ENCODE peak calls at places on chromosomes 16 and 17, in five cellular contexts. N, L, V, W and H are unnamed samples.

GRCh38 chr16:30382398-30383015 is at the start of gene SEPTIN1:
- DNase-seq in N (no peak), L (no peak), V (no peak), W (no peak), H (no peak)

GRCh38 chr17:48429156-48429555 is 858 bp downstream of the SKAP1 start:
- DNase-seq in N (no peak), L (no peak), V (no peak), W (no peak), H (no peak)

GRCh38 chr16:21626659-21627277 is 25.6 kb downstream of the IGSF6 start:
- DNase-seq in N (no peak), L (no peak), V (no peak), W (peak; percentile 79), H (peak; percentile 90)

GRCh38 chr17:82281502-82282238 is 8.2 kb upstream of the CSNK1D start:
- DNase-seq in N (no peak), L (no peak), V (no peak), W (no peak), H (peak; percentile 94)

GRCh38 chr17:9893606-9894005 is 11.5 kb downstream of the RCVRN start:
- DNase-seq in N (no peak), L (no peak), V (no peak), W (peak; percentile 41), H (peak; percentile 16)

GRCh38 chr17:34620458-34620857 is 41.1 kb downstream of the TMEM132E start:
- DNase-seq in N (no peak), L (no peak), V (no peak), W (no peak), H (no peak)

GRCh38 chr16:8866884-8867482 is 1.8 kb downstream of the CARHSP1 start:
- DNase-seq in N (no peak), L (no peak), V (no peak), W (no peak), H (no peak)

GRCh38 chr17:49022391-49022941 is 25.3 kb downstream of the IGF2BP1 start:
- DNase-seq in N (no peak), L (peak; percentile 53), V (peak; percentile 62), W (peak; percentile 83), H (peak; percentile 32)

GRCh38 chr16:75189638-75190245 is 17.2 kb downstream of the CTRB2 start:
- DNase-seq in N (no peak), L (no peak), V (no peak), W (no peak), H (no peak)

GRCh38 chr17:6471531-6472465 is 27.5 kb downstream of the PIMREG start:
- DNase-seq in N (no peak), L (peak; percentile 62), V (no peak), W (peak; percentile 82), H (peak; percentile 94)

GRCh38 chr16:66728117-66728787 is 23.2 kb downstream of the DYNC1LI2 start:
- DNase-seq in N (no peak), L (peak; percentile 61), V (no peak), W (peak; percentile 80), H (peak; percentile 63)

GRCh38 chr16:46833465-46833810 is 2.5 kb upstream of the C16orf87 start:
- DNase-seq in N (no peak), L (no peak), V (no peak), W (no peak), H (no peak)

GRCh38 chr17:50146230-50146926 is 4.1 kb downstream of the PPP1R9B start:
- DNase-seq in N (no peak), L (no peak), V (no peak), W (no peak), H (no peak)

GRCh38 chr16:78768723-78769122 is 669.3 kb downstream of the WWOX start:
- DNase-seq in N (no peak), L (no peak), V (no peak), W (no peak), H (no peak)

GRCh38 chr17:18187816-18188761 is 4.5 kb downstream of the ALKBH5 start:
- DNase-seq in N (no peak), L (no peak), V (no peak), W (peak; percentile 41), H (no peak)

GRCh38 chr17:55053855-55054254 is 85.3 kb downstream of the STXBP4 start:
- DNase-seq in N (no peak), L (no peak), V (no peak), W (peak; percentile 33), H (no peak)
- TF ChIP-seq CTCF in N (no peak), L (peak; percentile 50), V (peak; percentile 52), W (peak; percentile 49), H (peak; percentile 43)

DNA sequence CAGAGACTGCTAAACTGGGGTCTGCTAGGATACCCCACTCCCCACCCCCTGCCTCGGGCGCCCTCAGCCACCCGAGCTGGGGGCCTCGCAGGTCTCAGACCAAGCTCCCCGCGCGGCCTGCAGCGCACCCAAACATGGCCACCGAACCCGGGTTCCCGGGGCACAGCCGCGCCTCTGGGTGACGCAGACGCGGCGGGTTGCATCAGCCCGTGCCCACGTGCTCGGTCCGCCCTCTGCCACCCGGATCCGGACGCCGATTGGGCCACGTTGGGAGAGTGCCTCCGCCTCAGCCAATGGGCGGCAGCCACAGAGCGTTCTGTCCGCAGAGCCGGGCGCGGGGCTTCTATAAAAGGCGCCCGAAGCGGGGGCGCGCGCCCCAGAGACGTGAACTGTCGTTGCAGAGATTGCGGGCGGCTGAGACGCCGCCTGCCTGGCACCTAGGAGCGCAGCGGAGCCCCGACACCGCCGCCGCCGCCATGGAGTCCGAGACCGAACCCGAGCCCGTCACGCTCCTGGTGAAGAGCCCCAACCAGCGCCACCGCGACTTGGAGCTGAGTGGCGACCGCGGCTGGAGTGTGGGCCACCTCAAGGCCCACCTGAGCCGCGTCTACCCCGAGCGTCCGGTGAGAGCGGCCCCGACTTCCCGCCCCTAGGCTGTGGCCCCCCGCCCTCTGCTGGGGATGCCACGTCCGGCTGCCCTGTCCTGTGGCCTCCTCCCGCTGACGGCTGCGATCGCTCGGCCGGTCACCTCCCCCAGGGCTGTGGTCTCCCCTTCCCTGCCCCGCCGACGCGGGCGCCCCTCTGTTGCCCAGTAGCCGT is at the start of gene HERPUD1:
- DNase-seq in N (peak; percentile 98), L (peak; percentile 99), V (peak; percentile 99), W (peak; percentile 98), H (peak; percentile 98)
- TF ChIP-seq CTCF in N (no peak), L (peak; percentile 8), V (peak; percentile 39), W (no peak), H (no peak)

DNA sequence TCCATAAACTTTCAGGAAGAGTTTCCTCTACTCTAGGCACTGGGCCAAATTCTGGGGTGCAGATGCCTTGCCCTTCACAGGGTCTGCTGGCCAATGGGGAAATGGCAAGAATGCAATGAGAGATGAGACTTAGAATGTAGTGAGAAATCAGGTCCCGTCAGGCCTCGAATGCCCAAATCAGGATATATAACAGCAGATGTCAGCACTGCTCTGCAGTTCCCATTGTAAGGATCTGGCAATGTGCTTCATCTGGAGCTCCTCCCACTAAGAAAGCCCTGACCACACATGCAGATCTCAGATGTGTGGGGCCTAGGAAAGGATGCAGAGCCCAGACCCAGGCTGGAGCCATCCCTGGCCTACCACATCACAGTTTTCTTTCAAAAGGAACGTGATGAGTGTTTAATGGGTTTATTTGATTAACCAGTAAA is 13.9 kb upstream of the LPCAT2 start:
- DNase-seq in N (peak; percentile 54), L (no peak), V (no peak), W (peak; percentile 96), H (peak; percentile 71)
- TF ChIP-seq CTCF in N (peak; percentile 48), L (no peak), V (no peak), W (peak; percentile 50), H (peak; percentile 40)

GRCh38 chr17:44069974-44070454 is 521 bp upstream of the G6PC3 start:
- DNase-seq in N (peak; percentile 50), L (peak; percentile 66), V (no peak), W (peak; percentile 11), H (peak; percentile 31)

GRCh38 chr17:44067547-44067945 is 1.1 kb upstream of the LSM12 start:
- DNase-seq in N (no peak), L (no peak), V (no peak), W (no peak), H (no peak)

GRCh38 chr17:44071772-44072171 is 1.2 kb downstream of the G6PC3 start:
- DNase-seq in N (no peak), L (no peak), V (no peak), W (peak; percentile 20), H (peak; percentile 58)

GRCh38 chr17:44071198-44071520 is 624 bp downstream of the G6PC3 start:
- DNase-seq in N (no peak), L (no peak), V (no peak), W (no peak), H (no peak)

DNA sequence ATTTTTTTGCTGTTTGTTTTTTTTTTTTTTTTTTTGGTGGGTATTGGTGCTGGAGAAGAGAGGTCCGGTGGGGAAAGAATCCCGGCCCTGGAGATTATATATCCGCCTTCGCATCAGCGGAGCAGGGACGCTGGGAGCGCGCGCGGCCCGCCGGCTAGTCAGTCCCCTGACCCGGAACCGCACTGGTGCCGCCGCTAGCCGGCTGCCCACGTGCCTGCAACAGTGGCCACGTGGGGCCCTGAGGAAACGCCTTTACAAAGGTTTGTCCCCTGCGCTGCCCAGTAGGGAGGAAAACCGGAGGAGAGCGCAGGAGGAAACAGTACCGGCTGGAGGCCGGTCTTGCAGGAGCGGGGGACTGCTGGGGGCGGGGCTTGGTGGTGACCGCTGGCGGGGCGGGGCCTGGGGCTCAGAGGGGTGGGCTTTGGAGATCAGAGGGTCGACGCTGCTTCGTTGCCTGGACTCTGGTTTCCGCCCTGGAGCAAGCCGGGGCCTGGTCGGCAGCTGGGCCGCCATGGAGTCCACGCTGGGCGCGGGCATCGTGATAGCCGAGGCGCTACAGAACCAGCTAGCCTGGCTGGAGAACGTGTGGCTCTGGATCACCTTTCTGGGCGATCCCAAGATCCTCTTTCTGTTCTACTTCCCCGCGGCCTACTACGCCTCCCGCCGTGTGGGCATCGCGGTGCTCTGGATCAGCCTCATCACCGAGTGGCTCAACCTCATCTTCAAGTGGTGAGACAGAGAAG is at the start of gene G6PC3:
- DNase-seq in N (peak; percentile 100), L (peak; percentile 100), V (peak; percentile 95), W (peak; percentile 98), H (peak; percentile 98)
- TF ChIP-seq CTCF in N (no peak), L (no peak), V (no peak), W (no peak), H (no peak)